ENCODE peak calls at places on chromosomes 3 and 15, in nine cellular contexts. One of them, this sample, is unnamed.

GRCh38 chr15:64024172-64025050 is 21.9 kb downstream of the DAPK2 start:
- DNase-seq in tibial artery: no peak
- DNase-seq in NCI-H345: no peak
- DNase-seq in HFFc6: no peak
- DNase-seq in kidney tubule cell: no peak
- DNase-seq in GM12891: no peak
- DNase-seq in activated B cell treated with CpG ODN at 0.5 μM for 24 hours: no peak
- DNase-seq in AG08395: no peak
- DNase-seq in GM20000: no peak
- DNase-seq in this sample: no peak

GRCh38 chr15:68596691-68597090 is 17.9 kb downstream of the CORO2B start:
- DNase-seq in HFFc6: no peak
- DNase-seq in kidney tubule cell: no peak
- DNase-seq in activated B cell treated with CpG ODN at 0.5 μM for 24 hours: no peak
- DNase-seq in GM20000: no peak
- DNase-seq in NCI-H345: no peak
- DNase-seq in GM12891: no peak
- DNase-seq in tibial artery: no peak
- DNase-seq in AG08395: no peak
- DNase-seq in this sample: no peak

GRCh38 chr3:42022355-42022754 is 60.5 kb upstream of the ULK4 start:
- DNase-seq in AG08395: no peak
- DNase-seq in HFFc6: no peak
- DNase-seq in GM20000: no peak
- DNase-seq in activated B cell treated with CpG ODN at 0.5 μM for 24 hours: no peak
- DNase-seq in GM12891: no peak
- DNase-seq in tibial artery: no peak
- DNase-seq in NCI-H345: no peak
- DNase-seq in kidney tubule cell: no peak
- DNase-seq in this sample: no peak

GRCh38 chr3:159765025-159765859 is 223.4 kb upstream of the IL12A start:
- DNase-seq in activated B cell treated with CpG ODN at 0.5 μM for 24 hours: no peak
- DNase-seq in kidney tubule cell: peak
- DNase-seq in GM20000: peak
- DNase-seq in tibial artery: peak
- DNase-seq in HFFc6: peak
- DNase-seq in NCI-H345: peak
- DNase-seq in GM12891: no peak
- DNase-seq in AG08395: peak
- DNase-seq in this sample: peak

GRCh38 chr15:95715919-95716318 is 614.6 kb upstream of the NR2F2 start:
- DNase-seq in GM20000: no peak
- DNase-seq in AG08395: no peak
- DNase-seq in NCI-H345: no peak
- DNase-seq in kidney tubule cell: no peak
- DNase-seq in tibial artery: no peak
- DNase-seq in activated B cell treated with CpG ODN at 0.5 μM for 24 hours: no peak
- DNase-seq in HFFc6: no peak
- DNase-seq in GM12891: no peak
- DNase-seq in this sample: peak

GRCh38 chr3:187191271-187191670 is 6.0 kb upstream of the RTP1 start:
- DNase-seq in AG08395: no peak
- DNase-seq in HFFc6: no peak
- DNase-seq in NCI-H345: no peak
- DNase-seq in tibial artery: no peak
- DNase-seq in GM12891: no peak
- DNase-seq in kidney tubule cell: no peak
- DNase-seq in activated B cell treated with CpG ODN at 0.5 μM for 24 hours: no peak
- DNase-seq in GM20000: no peak
- DNase-seq in this sample: no peak

GRCh38 chr15:78298983-78299301 is 467 bp downstream of the SKIC8 start:
- DNase-seq in NCI-H345: peak
- DNase-seq in GM12891: no peak
- DNase-seq in GM20000: no peak
- DNase-seq in activated B cell treated with CpG ODN at 0.5 μM for 24 hours: no peak
- DNase-seq in AG08395: peak
- DNase-seq in HFFc6: peak
- DNase-seq in kidney tubule cell: peak
- DNase-seq in tibial artery: no peak
- DNase-seq in this sample: no peak

GRCh38 chr3:139520028-139520737 is 19.4 kb downstream of the RBP1 start:
- DNase-seq in tibial artery: no peak
- DNase-seq in activated B cell treated with CpG ODN at 0.5 μM for 24 hours: no peak
- DNase-seq in GM20000: peak
- DNase-seq in AG08395: no peak
- DNase-seq in NCI-H345: no peak
- DNase-seq in kidney tubule cell: peak
- DNase-seq in GM12891: no peak
- DNase-seq in HFFc6: no peak
- DNase-seq in this sample: no peak

GRCh38 chr3:134327594-134327975 is 46.7 kb downstream of the AMOTL2 start:
- DNase-seq in tibial artery: no peak
- DNase-seq in HFFc6: peak
- DNase-seq in kidney tubule cell: peak
- DNase-seq in GM20000: no peak
- DNase-seq in AG08395: peak
- DNase-seq in GM12891: no peak
- DNase-seq in NCI-H345: no peak
- DNase-seq in activated B cell treated with CpG ODN at 0.5 μM for 24 hours: no peak
- DNase-seq in this sample: no peak

GRCh38 chr3:1139071-1139470 is 46.2 kb downstream of the CNTN6 start:
- DNase-seq in kidney tubule cell: no peak
- DNase-seq in HFFc6: no peak
- DNase-seq in GM12891: no peak
- DNase-seq in NCI-H345: no peak
- DNase-seq in GM20000: no peak
- DNase-seq in activated B cell treated with CpG ODN at 0.5 μM for 24 hours: no peak
- DNase-seq in tibial artery: no peak
- DNase-seq in AG08395: no peak
- DNase-seq in this sample: no peak

GRCh38 chr3:14548321-14548729 is 8.2 kb upstream of the GRIP2 start:
- DNase-seq in NCI-H345: peak
- DNase-seq in GM12891: peak
- DNase-seq in AG08395: peak
- DNase-seq in HFFc6: peak
- DNase-seq in tibial artery: peak
- DNase-seq in GM20000: peak
- DNase-seq in activated B cell treated with CpG ODN at 0.5 μM for 24 hours: no peak
- DNase-seq in kidney tubule cell: peak
- DNase-seq in this sample: no peak

GRCh38 chr3:98875535-98875934 is 26.0 kb downstream of the DCBLD2 start:
- DNase-seq in GM12891: no peak
- DNase-seq in activated B cell treated with CpG ODN at 0.5 μM for 24 hours: no peak
- DNase-seq in tibial artery: no peak
- DNase-seq in HFFc6: no peak
- DNase-seq in AG08395: no peak
- DNase-seq in GM20000: no peak
- DNase-seq in kidney tubule cell: no peak
- DNase-seq in NCI-H345: no peak
- DNase-seq in this sample: no peak

GRCh38 chr3:57826286-57826951 is 70.3 kb downstream of the SLMAP start:
- DNase-seq in GM20000: no peak
- DNase-seq in tibial artery: no peak
- DNase-seq in GM12891: no peak
- DNase-seq in activated B cell treated with CpG ODN at 0.5 μM for 24 hours: no peak
- DNase-seq in HFFc6: no peak
- DNase-seq in kidney tubule cell: no peak
- DNase-seq in AG08395: no peak
- DNase-seq in NCI-H345: no peak
- DNase-seq in this sample: no peak

GRCh38 chr15:49831206-49831965 is 210.5 kb downstream of the DTWD1 start:
- DNase-seq in HFFc6: peak
- DNase-seq in tibial artery: peak
- DNase-seq in AG08395: peak
- DNase-seq in NCI-H345: no peak
- DNase-seq in GM12891: no peak
- DNase-seq in GM20000: no peak
- DNase-seq in activated B cell treated with CpG ODN at 0.5 μM for 24 hours: no peak
- DNase-seq in kidney tubule cell: peak
- DNase-seq in this sample: no peak

GRCh38 chr3:123758081-123758564 is 126.0 kb downstream of the MYLK start:
- DNase-seq in activated B cell treated with CpG ODN at 0.5 μM for 24 hours: no peak
- DNase-seq in AG08395: peak
- DNase-seq in GM12891: no peak
- DNase-seq in HFFc6: peak
- DNase-seq in NCI-H345: peak
- DNase-seq in tibial artery: no peak
- DNase-seq in GM20000: no peak
- DNase-seq in kidney tubule cell: peak
- DNase-seq in this sample: peak

GRCh38 chr3:167330993-167331392 is 49.1 kb downstream of the ZBBX start:
- DNase-seq in GM20000: no peak
- DNase-seq in activated B cell treated with CpG ODN at 0.5 μM for 24 hours: no peak
- DNase-seq in NCI-H345: no peak
- DNase-seq in AG08395: no peak
- DNase-seq in HFFc6: no peak
- DNase-seq in tibial artery: no peak
- DNase-seq in kidney tubule cell: no peak
- DNase-seq in GM12891: no peak
- DNase-seq in this sample: no peak

GRCh38 chr15:58923284-58923683 is 10.2 kb downstream of the SLTM start:
- DNase-seq in kidney tubule cell: no peak
- DNase-seq in activated B cell treated with CpG ODN at 0.5 μM for 24 hours: no peak
- DNase-seq in NCI-H345: no peak
- DNase-seq in GM12891: no peak
- DNase-seq in HFFc6: no peak
- DNase-seq in AG08395: no peak
- DNase-seq in tibial artery: no peak
- DNase-seq in GM20000: no peak
- DNase-seq in this sample: no peak

GRCh38 chr3:170534232-170534631 is 51.6 kb downstream of the SLC7A14 start:
- DNase-seq in AG08395: no peak
- DNase-seq in tibial artery: no peak
- DNase-seq in activated B cell treated with CpG ODN at 0.5 μM for 24 hours: no peak
- DNase-seq in HFFc6: no peak
- DNase-seq in kidney tubule cell: peak
- DNase-seq in GM20000: no peak
- DNase-seq in NCI-H345: no peak
- DNase-seq in GM12891: no peak
- DNase-seq in this sample: no peak

GRCh38 chr3:169104541-169104940 is 559.0 kb downstream of the MECOM start:
- DNase-seq in activated B cell treated with CpG ODN at 0.5 μM for 24 hours: no peak
- DNase-seq in GM20000: no peak
- DNase-seq in kidney tubule cell: peak
- DNase-seq in NCI-H345: no peak
- DNase-seq in tibial artery: no peak
- DNase-seq in GM12891: no peak
- DNase-seq in AG08395: peak
- DNase-seq in HFFc6: peak
- DNase-seq in this sample: no peak

GRCh38 chr15:31433101-31433500 is 106.5 kb downstream of the KLF13 start:
- DNase-seq in HFFc6: no peak
- DNase-seq in AG08395: no peak
- DNase-seq in tibial artery: no peak
- DNase-seq in kidney tubule cell: no peak
- DNase-seq in NCI-H345: no peak
- DNase-seq in GM20000: no peak
- DNase-seq in activated B cell treated with CpG ODN at 0.5 μM for 24 hours: no peak
- DNase-seq in GM12891: no peak
- DNase-seq in this sample: peak

GRCh38 chr3:192929755-192930491 is 12.3 kb upstream of the MB21D2 start:
- DNase-seq in NCI-H345: no peak
- DNase-seq in kidney tubule cell: no peak
- DNase-seq in AG08395: peak
- DNase-seq in HFFc6: peak
- DNase-seq in GM20000: no peak
- DNase-seq in activated B cell treated with CpG ODN at 0.5 μM for 24 hours: no peak
- DNase-seq in tibial artery: no peak
- DNase-seq in GM12891: no peak
- DNase-seq in this sample: no peak

GRCh38 chr3:194573680-194574437 is 59.4 kb downstream of the TMEM44 start:
- DNase-seq in NCI-H345: peak
- DNase-seq in kidney tubule cell: peak
- DNase-seq in activated B cell treated with CpG ODN at 0.5 μM for 24 hours: no peak
- DNase-seq in GM12891: peak
- DNase-seq in AG08395: peak
- DNase-seq in tibial artery: no peak
- DNase-seq in GM20000: peak
- DNase-seq in HFFc6: no peak
- DNase-seq in this sample: peak

GRCh38 chr3:50807266-50807665 is 132.5 kb downstream of the DOCK3 start:
- DNase-seq in AG08395: no peak
- DNase-seq in activated B cell treated with CpG ODN at 0.5 μM for 24 hours: no peak
- DNase-seq in GM12891: no peak
- DNase-seq in tibial artery: no peak
- DNase-seq in GM20000: no peak
- DNase-seq in NCI-H345: peak
- DNase-seq in kidney tubule cell: peak
- DNase-seq in HFFc6: no peak
- DNase-seq in this sample: peak

GRCh38 chr3:107699682-107700081 is 176.9 kb downstream of the BBX start:
- DNase-seq in activated B cell treated with CpG ODN at 0.5 μM for 24 hours: no peak
- DNase-seq in tibial artery: no peak
- DNase-seq in AG08395: no peak
- DNase-seq in HFFc6: peak
- DNase-seq in kidney tubule cell: peak
- DNase-seq in GM20000: no peak
- DNase-seq in NCI-H345: no peak
- DNase-seq in GM12891: no peak
- DNase-seq in this sample: no peak

GRCh38 chr15:92011611-92012367 is 158.3 kb downstream of the SLCO3A1 start:
- DNase-seq in NCI-H345: peak
- DNase-seq in HFFc6: no peak
- DNase-seq in tibial artery: no peak
- DNase-seq in GM12891: no peak
- DNase-seq in GM20000: no peak
- DNase-seq in kidney tubule cell: peak
- DNase-seq in AG08395: no peak
- DNase-seq in activated B cell treated with CpG ODN at 0.5 μM for 24 hours: no peak
- DNase-seq in this sample: peak

GRCh38 chr3:52121813-52122212 is 32.4 kb downstream of the POC1A start:
- DNase-seq in kidney tubule cell: no peak
- DNase-seq in activated B cell treated with CpG ODN at 0.5 μM for 24 hours: no peak
- DNase-seq in HFFc6: no peak
- DNase-seq in AG08395: no peak
- DNase-seq in GM20000: peak
- DNase-seq in NCI-H345: no peak
- DNase-seq in tibial artery: no peak
- DNase-seq in GM12891: no peak
- DNase-seq in this sample: no peak

GRCh38 chr3:56137406-56137805 is 330.9 kb downstream of the ERC2 start:
- DNase-seq in AG08395: no peak
- DNase-seq in GM12891: no peak
- DNase-seq in GM20000: no peak
- DNase-seq in kidney tubule cell: no peak
- DNase-seq in NCI-H345: peak
- DNase-seq in activated B cell treated with CpG ODN at 0.5 μM for 24 hours: no peak
- DNase-seq in tibial artery: no peak
- DNase-seq in HFFc6: no peak
- DNase-seq in this sample: no peak

GRCh38 chr15:78837543-78837942 is 26.3 kb upstream of the ADAMTS7 start:
- DNase-seq in kidney tubule cell: no peak
- DNase-seq in HFFc6: no peak
- DNase-seq in tibial artery: no peak
- DNase-seq in AG08395: no peak
- DNase-seq in NCI-H345: no peak
- DNase-seq in GM20000: no peak
- DNase-seq in activated B cell treated with CpG ODN at 0.5 μM for 24 hours: no peak
- DNase-seq in GM12891: no peak
- DNase-seq in this sample: no peak

GRCh38 chr3:10935028-10935427 is 57.5 kb upstream of the SLC6A1 start:
- DNase-seq in HFFc6: no peak
- DNase-seq in NCI-H345: no peak
- DNase-seq in activated B cell treated with CpG ODN at 0.5 μM for 24 hours: no peak
- DNase-seq in kidney tubule cell: no peak
- DNase-seq in AG08395: no peak
- DNase-seq in GM12891: no peak
- DNase-seq in GM20000: no peak
- DNase-seq in tibial artery: no peak
- DNase-seq in this sample: no peak

GRCh38 chr3:41338276-41338675 is 139.0 kb downstream of the CTNNB1 start:
- DNase-seq in GM12891: no peak
- DNase-seq in activated B cell treated with CpG ODN at 0.5 μM for 24 hours: no peak
- DNase-seq in AG08395: peak
- DNase-seq in kidney tubule cell: peak
- DNase-seq in GM20000: no peak
- DNase-seq in HFFc6: peak
- DNase-seq in NCI-H345: peak
- DNase-seq in tibial artery: no peak
- DNase-seq in this sample: no peak

GRCh38 chr3:47433796-47434195 is 41.9 kb downstream of the SCAP start:
- DNase-seq in AG08395: no peak
- DNase-seq in GM12891: no peak
- DNase-seq in kidney tubule cell: no peak
- DNase-seq in NCI-H345: no peak
- DNase-seq in GM20000: no peak
- DNase-seq in activated B cell treated with CpG ODN at 0.5 μM for 24 hours: no peak
- DNase-seq in HFFc6: no peak
- DNase-seq in tibial artery: no peak
- DNase-seq in this sample: no peak